ENCODE peak calls at places on chromosomes 16 and 17, in seven cellular contexts. B is GM12865, Y is lower leg skin, W is sigmoid colon, X is stomach, Q is choroid plexus epithelial cell, H is skeletal muscle cell. Z is an unnamed sample.

GRCh38 chr17:3911271-3912053 is 4.8 kb downstream of the P2RX1 start:
- DNase-seq in Y (no peak), B (peak), H (no peak), W (no peak), Q (no peak), X (no peak), Z (peak)

GRCh38 chr17:40456396-40456951 is 13.2 kb downstream of the IGFBP4 start:
- DNase-seq in W (peak), H (no peak), Y (no peak), X (no peak), Q (peak), B (no peak), Z (no peak)

GRCh38 chr17:49848019-49848473 is at the start of gene TAC4:
- DNase-seq in X (no peak), Y (no peak), H (no peak), B (no peak), W (peak), Q (no peak), Z (no peak)

GRCh38 chr16:81720973-81721907 is 57.9 kb upstream of the PLCG2 start:
- DNase-seq in Q (peak), W (no peak), H (no peak), X (no peak), B (no peak), Y (no peak), Z (no peak)

GRCh38 chr17:17693253-17693954 is 12.1 kb downstream of the RAI1 start:
- DNase-seq in X (peak), B (no peak), Y (no peak), W (no peak), Q (no peak), H (no peak), Z (peak)

GRCh38 chr16:73878616-73879015 is 418.0 kb upstream of the PSMD7 start:
- DNase-seq in B (peak), Q (peak), H (peak), X (no peak), W (no peak), Y (no peak), Z (no peak)

GRCh38 chr17:28482551-28483199 is 9.2 kb downstream of the SLC13A2 start:
- DNase-seq in H (no peak), X (peak), B (no peak), Y (no peak), W (no peak), Q (no peak), Z (no peak)

GRCh38 chr17:74563358-74563757 is 4.0 kb downstream of the CD300H start:
- DNase-seq in W (no peak), H (no peak), Y (no peak), X (no peak), B (no peak), Q (no peak), Z (no peak)

GRCh38 chr17:16282522-16282921 is 65.5 kb downstream of the PIGL start:
- DNase-seq in H (peak), Y (no peak), W (no peak), X (no peak), Q (peak), B (no peak), Z (no peak)

GRCh38 chr16:2969545-2970521 is 685 bp downstream of the PAQR4 start:
- DNase-seq in W (no peak), Q (peak), Y (no peak), B (peak), H (no peak), X (peak), Z (peak)

GRCh38 chr17:49646391-49647255 is 31.3 kb downstream of the SPOP start:
- DNase-seq in Q (peak), X (no peak), B (peak), H (peak), Y (no peak), W (peak), Z (peak)

GRCh38 chr16:73126453-73126853 is 78.5 kb upstream of the ZFHX3 start:
- DNase-seq in W (peak), Q (peak), H (peak), Y (peak), B (no peak), X (no peak), Z (no peak)

GRCh38 chr17:80951121-80952090 is 40.2 kb upstream of the CHMP6 start:
- DNase-seq in Y (peak), Q (no peak), B (no peak), H (no peak), X (no peak), W (peak), Z (no peak)

GRCh38 chr17:81527591-81528383 is at the start of gene FSCN2:
- DNase-seq in W (no peak), Q (peak), B (no peak), X (peak), Y (no peak), H (no peak), Z (no peak)

GRCh38 chr17:61407211-61407911 is 7.7 kb downstream of the TBX2 start:
- DNase-seq in H (no peak), W (peak), X (no peak), Q (no peak), B (no peak), Y (no peak), Z (no peak)

GRCh38 chr16:51343411-51343810 is 192.3 kb upstream of the SALL1 start:
- DNase-seq in W (no peak), H (no peak), B (no peak), X (no peak), Y (no peak), Q (peak), Z (no peak)

GRCh38 chr17:42518046-42518754 is 17.8 kb upstream of the NAGLU start:
- DNase-seq in W (peak), Y (peak), X (peak), B (no peak), H (peak), Q (peak), Z (no peak)

GRCh38 chr17:67441052-67441738 is 64.1 kb downstream of the PITPNC1 start:
- DNase-seq in W (no peak), X (no peak), Q (peak), Y (peak), B (peak), H (peak), Z (peak)

GRCh38 chr17:28345420-28346198 is 10.0 kb downstream of the TNFAIP1 start:
- DNase-seq in Y (no peak), H (no peak), B (no peak), X (peak), Q (no peak), W (no peak), Z (no peak)

GRCh38 chr16:67089101-67089500 is 20.6 kb upstream of the PHAF1 start:
- DNase-seq in X (no peak), W (no peak), Q (no peak), H (no peak), Y (no peak), B (no peak), Z (no peak)

GRCh38 chr16:48075398-48075797 is 80.4 kb downstream of the ABCC12 start:
- DNase-seq in Y (no peak), W (no peak), H (peak), X (no peak), Q (no peak), B (no peak), Z (no peak)

GRCh38 chr17:82937411-82938371 is 97.9 kb upstream of the ZNF750 start:
- DNase-seq in Q (no peak), W (peak), X (peak), H (no peak), B (no peak), Y (peak), Z (no peak)

GRCh38 chr16:8998114-8998513 is 34.4 kb upstream of the USP7 start:
- DNase-seq in X (no peak), H (no peak), B (no peak), W (no peak), Y (no peak), Q (peak), Z (no peak)

GRCh38 chr17:83128306-83129240 is 49.2 kb downstream of the METRNL start:
- DNase-seq in H (no peak), Q (no peak), W (no peak), B (no peak), Y (peak), X (no peak), Z (no peak)

GRCh38 chr16:78589331-78589730 is 489.9 kb downstream of the WWOX start:
- DNase-seq in X (no peak), W (no peak), H (no peak), Q (no peak), B (no peak), Y (no peak), Z (no peak)

GRCh38 chr17:68542698-68543463 is 30.7 kb downstream of the PRKAR1A start:
- DNase-seq in Y (no peak), Q (no peak), H (no peak), W (no peak), B (no peak), X (no peak), Z (no peak)

GRCh38 chr16:87375426-87376135 is 8.0 kb downstream of the FBXO31 start:
- DNase-seq in W (no peak), X (no peak), H (no peak), Q (peak), Y (no peak), B (no peak), Z (no peak)

GRCh38 chr17:66975188-66975587 is 10.7 kb downstream of the CACNG4 start:
- DNase-seq in W (no peak), Q (no peak), B (no peak), X (no peak), Y (no peak), H (no peak), Z (no peak)

GRCh38 chr17:57243171-57243622 is 13.1 kb upstream of the MSI2 start:
- DNase-seq in X (peak), H (no peak), Y (peak), Q (peak), B (peak), W (peak), Z (peak)

GRCh38 chr16:4215106-4215505 is 26.8 kb downstream of the SRL start:
- DNase-seq in B (no peak), Q (no peak), H (no peak), W (no peak), Y (no peak), X (no peak), Z (no peak)

GRCh38 chr17:79602621-79603020 is 8.2 kb downstream of the RBFOX3 start:
- DNase-seq in Q (no peak), W (no peak), X (no peak), H (no peak), Y (no peak), B (no peak), Z (no peak)

GRCh38 chr17:14301279-14301760 is 439 bp downstream of the HS3ST3B1 start:
- DNase-seq in Q (peak), H (no peak), X (peak), W (no peak), B (no peak), Y (no peak), Z (no peak)

GRCh38 chr16:48907906-48908634 is 298.1 kb upstream of the N4BP1 start:
- DNase-seq in Q (no peak), H (no peak), B (peak), Y (peak), W (no peak), X (no peak), Z (peak)

GRCh38 chr16:77551352-77551751 is 116.5 kb upstream of the ADAMTS18 start:
- DNase-seq in W (no peak), X (no peak), B (no peak), H (peak), Y (no peak), Q (no peak), Z (no peak)

GRCh38 chr17:48995332-48995870 is 1.8 kb upstream of the IGF2BP1 start:
- DNase-seq in X (no peak), Y (peak), B (no peak), H (no peak), W (no peak), Q (no peak), Z (no peak)

GRCh38 chr17:62824290-62825135 is 16.4 kb upstream of the MARCHF10 start:
- DNase-seq in B (no peak), H (peak), W (no peak), Q (peak), X (no peak), Y (peak), Z (no peak)

GRCh38 chr16:23296994-23297393 is 5.1 kb upstream of the SCNN1B start:
- DNase-seq in W (no peak), H (no peak), B (peak), Q (no peak), X (peak), Y (no peak), Z (no peak)

GRCh38 chr17:70098030-70098429 is 23.0 kb downstream of the KCNJ16 start:
- DNase-seq in B (no peak), X (no peak), W (no peak), Y (no peak), H (peak), Q (no peak), Z (no peak)

DNA sequence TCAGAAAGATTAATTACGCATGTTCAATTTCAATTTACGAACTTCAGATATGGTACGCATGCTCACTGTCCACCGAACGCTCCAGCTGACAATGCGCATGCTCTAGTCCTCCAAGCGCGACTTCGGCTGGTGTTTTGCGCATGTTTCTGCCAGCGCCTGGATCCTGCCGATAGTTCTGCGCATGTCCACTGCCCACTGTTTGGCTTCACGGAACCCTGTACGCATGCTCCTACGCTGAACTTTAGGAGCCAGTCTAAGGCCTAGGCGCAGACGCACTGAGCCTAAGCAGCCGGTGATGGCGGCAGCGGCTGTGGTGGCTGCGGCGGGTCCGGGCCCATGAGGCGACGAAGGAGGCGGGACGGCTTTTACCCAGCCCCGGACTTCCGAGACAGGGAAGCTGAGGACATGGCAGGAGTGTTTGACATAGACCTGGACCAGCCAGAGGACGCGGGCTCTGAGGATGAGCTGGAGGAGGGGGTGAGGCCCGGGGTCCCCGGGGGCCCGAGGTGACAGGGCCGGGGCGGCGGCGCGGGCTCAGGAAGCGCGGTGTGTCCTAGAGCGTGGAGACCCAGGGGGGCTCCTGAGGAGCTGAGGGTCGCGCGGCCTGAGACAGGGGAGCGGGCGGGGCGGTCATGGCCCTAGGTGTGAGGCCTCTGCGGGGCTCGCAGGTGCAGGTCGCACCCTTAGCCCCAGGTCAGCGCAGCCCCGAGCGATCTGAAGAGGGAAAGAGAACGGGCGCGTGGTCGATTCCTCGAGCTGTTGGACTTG is at the start of the genes RPS6KB1 and TUBD1:
- DNase-seq in W (peak), X (peak), Y (peak), Q (peak), H (peak), B (peak), Z (peak)
- H3K4me3 ChIP-seq in W (peak), X (peak), Y (peak), Q (peak), H (peak), B (peak), Z (peak)

GRCh38 chr16:27315333-27316037 is 1.7 kb downstream of the IL4R start:
- DNase-seq in B (peak), H (no peak), W (peak), Q (peak), X (peak), Y (peak), Z (peak)
- H3K4me3 ChIP-seq in B (peak), H (peak), W (peak), Q (peak), X (peak), Y (no peak), Z (peak)

GRCh38 chr16:88534731-88535141 is 35.5 kb upstream of the ZC3H18 start:
- DNase-seq in Y (no peak), X (no peak), B (peak), W (no peak), Q (peak), H (no peak), Z (peak)
- H3K4me3 ChIP-seq in Y (no peak), X (peak), B (peak), W (peak), Q (peak), H (peak), Z (peak)

DNA sequence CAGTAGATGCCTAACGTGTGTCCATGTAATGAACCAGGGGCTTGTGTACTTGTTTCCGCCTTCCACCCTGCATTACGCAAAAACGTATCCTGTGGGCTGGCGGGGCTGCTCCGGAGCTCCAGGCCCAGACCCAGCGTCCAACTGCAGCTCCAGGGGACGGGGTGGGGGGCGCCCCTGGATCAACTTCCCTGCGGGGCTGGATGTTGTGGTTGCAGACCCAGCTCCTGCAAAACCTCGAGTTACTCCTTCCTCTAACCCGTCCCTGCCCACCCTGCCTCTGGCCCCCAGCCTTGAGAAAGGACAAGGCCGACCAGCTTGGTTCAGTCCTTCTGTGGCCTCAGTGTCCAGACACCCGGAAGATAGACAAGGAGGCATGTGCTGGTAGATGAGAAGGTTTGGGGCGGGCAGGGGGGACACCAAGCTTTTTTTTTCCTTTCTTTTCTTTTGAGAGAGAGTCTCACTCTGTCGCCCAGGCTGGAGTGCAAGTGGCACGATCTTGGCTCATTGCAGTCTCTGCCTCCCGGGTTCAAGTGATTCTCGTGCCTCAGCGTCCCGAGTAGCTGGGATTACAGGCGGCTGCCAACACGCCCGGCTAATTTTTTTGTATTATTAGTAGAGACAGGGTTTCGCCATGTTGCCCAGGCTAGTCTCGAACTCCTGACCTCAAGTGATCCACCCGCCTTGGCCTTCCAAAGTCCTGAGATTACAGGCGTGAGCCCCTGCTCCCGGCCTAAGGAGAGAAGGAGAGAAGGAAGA is 731 bp upstream of the EXOC7 start:
- DNase-seq in Y (no peak), H (no peak), W (peak), Q (no peak), X (no peak), B (no peak), Z (no peak)
- H3K4me3 ChIP-seq in Y (no peak), H (peak), W (peak), Q (peak), X (peak), B (peak), Z (peak)